ENCODE peak calls at places on chromosomes 16 and 17, in five cellular contexts. W is activated naive CD8-positive, alpha-beta T cell treated with anti-CD3 and anti-CD28 coated beads, Interleukin-2, amount 50 U/mL, for 24 hours; C is stimulated activated CD4-positive, alpha-beta T cell treated with anti-CD3 and anti-CD28 coated beads, Interleukin-1b, Interleukin-23, amount 100 ng/mL, for 1 hour; Z is right lobe of liver; Y is activated naive CD4-positive, alpha-beta T cell. J is an unnamed sample.

GRCh38 chr16:84881702-84882521 is 62.1 kb downstream of the CRISPLD2 start:
- DNase-seq in C (no peak), W (no peak), Y (no peak), Z (no peak), J (no peak)

GRCh38 chr17:3843935-3844516 is 2.0 kb downstream of the NCBP3 start:
- DNase-seq in C (peak; percentile 14), W (peak; percentile 53), Z (no peak), Y (peak; percentile 8), J (no peak)

GRCh38 chr17:5817475-5818395 is 233.4 kb upstream of the NLRP1 start:
- DNase-seq in C (no peak), Y (no peak), Z (no peak), W (no peak), J (no peak)

GRCh38 chr17:1412185-1413110 is 12.4 kb upstream of the YWHAE start:
- DNase-seq in W (no peak), Y (no peak), Z (peak; percentile 72), C (no peak), J (no peak)

GRCh38 chr17:6779411-6779810 is 3.4 kb downstream of the FBXO39 start:
- DNase-seq in Y (no peak), W (no peak), Z (peak; percentile 57), C (no peak), J (no peak)

GRCh38 chr17:50953831-50954601 is 87.9 kb upstream of the TOB1 start:
- DNase-seq in W (no peak), C (no peak), Y (no peak), Z (peak; percentile 52), J (no peak)

GRCh38 chr16:50697881-50698767 is 4.7 kb downstream of the NOD2 start:
- DNase-seq in Z (peak; percentile 56), W (peak; percentile 67), C (no peak), Y (no peak), J (no peak)

GRCh38 chr17:48484256-48484655 is 46.6 kb downstream of the HOXB1 start:
- DNase-seq in Y (no peak), W (no peak), Z (no peak), C (no peak), J (no peak)

GRCh38 chr16:84260766-84261165 is 21.0 kb upstream of the KCNG4 start:
- DNase-seq in C (no peak), Y (no peak), W (no peak), Z (no peak), J (no peak)

GRCh38 chr16:53130193-53131049 is 75.6 kb downstream of the CHD9 start:
- DNase-seq in W (peak; percentile 93), C (peak; percentile 87), Z (peak; percentile 98), Y (peak; percentile 80), J (peak; percentile 94)

GRCh38 chr17:50550661-50551432 is 3.9 kb downstream of the SPATA20 start:
- DNase-seq in Z (peak; percentile 89), Y (no peak), C (no peak), W (no peak), J (peak; percentile 80)

GRCh38 chr16:80100846-80101451 is 439.8 kb upstream of the DYNLRB2 start:
- DNase-seq in W (no peak), C (no peak), Z (no peak), Y (no peak), J (no peak)

GRCh38 chr16:53083123-53083522 is 28.3 kb downstream of the CHD9 start:
- DNase-seq in C (no peak), W (no peak), Y (no peak), Z (no peak), J (no peak)

GRCh38 chr17:18038149-18038850 is 668 bp downstream of the ATPAF2 start:
- DNase-seq in C (no peak), Z (no peak), W (peak; percentile 31), Y (no peak), J (no peak)

GRCh38 chr17:29154516-29155234 is 25.5 kb downstream of the MYO18A start:
- DNase-seq in Y (no peak), Z (no peak), C (no peak), W (no peak), J (peak; percentile 26)

GRCh38 chr16:57304169-57305061 is 19.9 kb upstream of the PLLP start:
- DNase-seq in W (no peak), Y (no peak), C (no peak), Z (peak; percentile 84), J (no peak)

GRCh38 chr17:68860941-68861340 is 94.3 kb downstream of the ABCA8 start:
- DNase-seq in W (no peak), C (no peak), Z (no peak), Y (no peak), J (no peak)

GRCh38 chr17:83125515-83126274 is 46.3 kb downstream of the METRNL start:
- DNase-seq in W (no peak), Z (peak; percentile 49), Y (no peak), C (no peak), J (no peak)

GRCh38 chr16:30053376-30054015 is 12.1 kb upstream of the ALDOA start:
- DNase-seq in W (no peak), Y (no peak), Z (no peak), C (no peak), J (no peak)

GRCh38 chr16:89020068-89020924 is 43.3 kb upstream of the CBFA2T3 start:
- DNase-seq in Z (no peak), Y (no peak), W (no peak), C (no peak), J (no peak)

GRCh38 chr17:17043668-17044226 is 1.5 kb downstream of the MPRIP start:
- DNase-seq in C (no peak), Z (peak; percentile 46), Y (no peak), W (no peak), J (no peak)

GRCh38 chr16:20911361-20911760 is 10.8 kb downstream of the LYRM1 start:
- DNase-seq in C (no peak), W (no peak), Y (no peak), Z (no peak), J (no peak)

GRCh38 chr17:78407387-78407990 is 29.0 kb downstream of the PGS1 start:
- DNase-seq in Z (no peak), Y (no peak), C (no peak), W (no peak), J (no peak)

GRCh38 chr17:4365628-4366311 is 705 bp downstream of the UBE2G1 start:
- DNase-seq in Y (peak; percentile 26), W (peak; percentile 56), Z (peak; percentile 70), C (no peak), J (peak; percentile 49)

GRCh38 chr16:53780051-53780450 is 76.1 kb downstream of the FTO start:
- DNase-seq in Z (no peak), C (no peak), W (no peak), Y (no peak), J (no peak)

GRCh38 chr16:85607331-85607765 is 5.8 kb upstream of the GSE1 start:
- DNase-seq in Y (no peak), C (no peak), W (no peak), Z (no peak), J (no peak)

GRCh38 chr16:73280366-73280765 is 232.4 kb upstream of the ZFHX3 start:
- DNase-seq in W (no peak), Y (no peak), C (no peak), Z (no peak), J (no peak)

GRCh38 chr17:54972406-54973138 is 4.0 kb downstream of the STXBP4 start:
- DNase-seq in C (no peak), Z (no peak), W (no peak), Y (no peak), J (no peak)

GRCh38 chr16:10181196-10182162 is 749 bp downstream of the GRIN2A start:
- DNase-seq in Z (peak; percentile 67), C (no peak), Y (peak; percentile 10), W (peak; percentile 71), J (peak; percentile 52)

GRCh38 chr16:15897386-15897785 is 9.0 kb upstream of the CEP20 start:
- DNase-seq in Z (no peak), C (no peak), W (no peak), Y (no peak), J (no peak)

GRCh38 chr17:55305321-55306087 is 40.7 kb downstream of the HLF start:
- DNase-seq in W (no peak), C (no peak), Y (no peak), Z (no peak), J (no peak)

GRCh38 chr17:72414967-72415853 is 294.4 kb downstream of the SOX9 start:
- DNase-seq in W (no peak), C (no peak), Y (no peak), Z (no peak), J (no peak)

GRCh38 chr17:28366605-28367004 is 1.6 kb upstream of the SEBOX start:
- DNase-seq in Y (no peak), C (no peak), W (no peak), Z (no peak), J (no peak)

GRCh38 chr17:28371245-28372202 is at the start of gene SARM1:
- DNase-seq in C (peak; percentile 48), W (peak; percentile 92), Z (peak; percentile 95), Y (peak; percentile 52), J (peak; percentile 52)

GRCh38 chr17:6470146-6470718 is 26.0 kb downstream of the PIMREG start:
- DNase-seq in Z (no peak), Y (no peak), C (no peak), W (no peak), J (no peak)

GRCh38 chr16:732936-733335 is 6.0 kb downstream of the HAGHL start:
- DNase-seq in C (no peak), Z (no peak), Y (no peak), W (no peak), J (no peak)

GRCh38 chr16:82037251-82037650 is 2.2 kb downstream of the HSD17B2 start:
- DNase-seq in W (no peak), Z (no peak), C (no peak), Y (no peak), J (no peak)

J was measured in anterior cingulate cortex.